ENCODE peak calls at places on chromosomes 6 and 20, in nine cellular contexts. R is BE2C, P is MCF 10A, L is psoas muscle, F is OCI-LY7, M is foreskin fibroblast, B is progenitor cell of endocrine pancreas, I is GM10248, C is AG04449. X is an unnamed sample.

GRCh38 chr6:152630832-152631231 is 6.3 kb downstream of the SYNE1 start:
- DNase-seq in R (no peak), P (no peak), L (no peak), F (no peak), M (no peak), B (no peak), I (no peak), C (no peak), X (no peak)

GRCh38 chr20:63740070-63740500 is 509 bp downstream of the SLC2A4RG start:
- DNase-seq in R (peak), P (no peak), L (peak), F (peak), M (peak), B (no peak), I (peak), C (no peak), X (peak)

GRCh38 chr6:142544199-142544838 is 242.5 kb downstream of the ADGRG6 start:
- DNase-seq in R (no peak), P (no peak), L (no peak), F (no peak), M (no peak), B (no peak), I (no peak), C (no peak), X (no peak)

GRCh38 chr6:93779086-93779858 is 359.9 kb upstream of the EPHA7 start:
- DNase-seq in R (no peak), P (no peak), L (no peak), F (no peak), M (peak), B (no peak), I (no peak), C (no peak), X (no peak)

GRCh38 chr6:130754786-130755367 is 72.3 kb upstream of the SMLR1 start:
- DNase-seq in R (no peak), P (no peak), L (no peak), F (no peak), M (no peak), B (no peak), I (no peak), C (no peak), X (no peak)

GRCh38 chr20:63090052-63090451 is 83.3 kb upstream of the BHLHE23 start:
- DNase-seq in R (peak), P (no peak), L (no peak), F (no peak), M (no peak), B (no peak), I (no peak), C (no peak), X (peak)

GRCh38 chr6:41871677-41872076 is 23.5 kb downstream of the USP49 start:
- DNase-seq in R (no peak), P (no peak), L (no peak), F (no peak), M (no peak), B (no peak), I (no peak), C (no peak), X (no peak)

GRCh38 chr20:49230575-49231211 is 11.5 kb downstream of the DDX27 start:
- DNase-seq in R (no peak), P (no peak), L (no peak), F (no peak), M (peak), B (no peak), I (no peak), C (no peak), X (peak)

GRCh38 chr6:163570579-163571231 is 156.2 kb downstream of the QKI start:
- DNase-seq in R (no peak), P (no peak), L (no peak), F (no peak), M (no peak), B (no peak), I (no peak), C (no peak), X (no peak)

GRCh38 chr6:86913795-86914194 is 23.5 kb upstream of the HTR1E start:
- DNase-seq in R (no peak), P (peak), L (no peak), F (no peak), M (no peak), B (no peak), I (no peak), C (no peak), X (no peak)

GRCh38 chr6:109606362-109606761 is 84.6 kb downstream of the AK9 start:
- DNase-seq in R (no peak), P (no peak), L (no peak), F (no peak), M (no peak), B (no peak), I (no peak), C (no peak), X (no peak)

GRCh38 chr6:4242593-4242992 is 107.2 kb upstream of the ECI2 start:
- DNase-seq in R (no peak), P (no peak), L (no peak), F (no peak), M (no peak), B (no peak), I (no peak), C (no peak), X (no peak)

GRCh38 chr20:8131598-8132014 is 460 bp upstream of the PLCB1 start:
- DNase-seq in R (no peak), P (no peak), L (no peak), F (no peak), M (peak), B (no peak), I (no peak), C (no peak), X (no peak)

GRCh38 chr6:91094806-91095475 is 508.1 kb upstream of the MAP3K7 start:
- DNase-seq in R (no peak), P (no peak), L (no peak), F (no peak), M (no peak), B (no peak), I (no peak), C (no peak), X (no peak)

GRCh38 chr20:50690562-50690978 is 772 bp downstream of the RIPOR3 start:
- DNase-seq in R (peak), P (no peak), L (no peak), F (no peak), M (no peak), B (no peak), I (no peak), C (no peak), X (no peak)

GRCh38 chr6:129699661-129700060 is 10.3 kb downstream of the ARHGAP18 start:
- DNase-seq in R (no peak), P (no peak), L (no peak), F (no peak), M (no peak), B (no peak), I (no peak), C (no peak), X (no peak)

GRCh38 chr6:85640806-85641205 is 1.9 kb downstream of the SYNCRIP start:
- DNase-seq in R (no peak), P (no peak), L (no peak), F (no peak), M (peak), B (no peak), I (no peak), C (no peak), X (no peak)

GRCh38 chr6:112691289-112691688 is 344.2 kb downstream of the RFPL4B start:
- DNase-seq in R (peak), P (peak), L (no peak), F (no peak), M (peak), B (no peak), I (no peak), C (peak), X (no peak)

GRCh38 chr6:113881473-113881980 is 24.4 kb downstream of the MARCKS start:
- DNase-seq in R (no peak), P (no peak), L (no peak), F (no peak), M (no peak), B (no peak), I (no peak), C (no peak), X (no peak)

GRCh38 chr6:168035661-168036616 is 38.5 kb downstream of the KIF25 start:
- DNase-seq in R (no peak), P (peak), L (no peak), F (no peak), M (no peak), B (no peak), I (no peak), C (no peak), X (no peak)

GRCh38 chr20:47318027-47318595 is 38.4 kb downstream of the ZMYND8 start:
- DNase-seq in R (no peak), P (peak), L (peak), F (no peak), M (peak), B (no peak), I (no peak), C (no peak), X (no peak)

GRCh38 chr20:23049933-23050838 is 714 bp upstream of the THBD start:
- DNase-seq in R (no peak), P (peak), L (peak), F (no peak), M (peak), B (peak), I (no peak), C (no peak), X (peak)

GRCh38 chr6:35774116-35774794 is 2.1 kb upstream of the CLPSL2 start:
- DNase-seq in R (no peak), P (no peak), L (no peak), F (no peak), M (no peak), B (no peak), I (no peak), C (no peak), X (no peak)

GRCh38 chr20:39990692-39991091 is 698.3 kb downstream of the MAFB start:
- DNase-seq in R (no peak), P (no peak), L (no peak), F (no peak), M (no peak), B (no peak), I (no peak), C (no peak), X (no peak)

GRCh38 chr20:17611540-17612286 is 41.8 kb downstream of the DSTN start:
- DNase-seq in R (no peak), P (peak), L (peak), F (peak), M (peak), B (no peak), I (peak), C (no peak), X (peak)
- TF ChIP-seq CTCF in R (peak), P (no peak), L (peak), F (peak), M (peak), B (peak), I (no peak), C (no peak), X (peak)

GRCh38 chr20:34955232-34956040 is at the start of the genes GSS and MYH7B:
- DNase-seq in R (peak), P (peak), L (peak), F (peak), M (peak), B (peak), I (peak), C (peak), X (peak)

GRCh38 chr20:34954905-34955231 is 738 bp downstream of the GSS start:
- DNase-seq in R (peak), P (peak), L (peak), F (no peak), M (peak), B (no peak), I (no peak), C (no peak), X (no peak)

GRCh38 chr20:34953960-34954359 is 1.6 kb downstream of the GSS start:
- DNase-seq in R (no peak), P (no peak), L (no peak), F (no peak), M (no peak), B (no peak), I (no peak), C (no peak), X (no peak)

GRCh38 chr20:34956751-34957472 is 1.2 kb downstream of the MYH7B start:
- DNase-seq in R (no peak), P (no peak), L (no peak), F (no peak), M (no peak), B (no peak), I (no peak), C (no peak), X (no peak)

GRCh38 chr20:34956041-34956458 is 382 bp downstream of the MYH7B start:
- DNase-seq in R (no peak), P (no peak), L (no peak), F (no peak), M (no peak), B (no peak), I (no peak), C (no peak), X (no peak)
- TF ChIP-seq CTCF in R (no peak), P (no peak), L (no peak), F (peak), M (no peak), B (peak), I (no peak), C (no peak), X (no peak)

GRCh38 chr6:169420912-169421543 is 167.4 kb upstream of the THBS2 start:
- DNase-seq in R (peak), P (peak), L (no peak), F (peak), M (peak), B (peak), I (no peak), C (no peak), X (peak)
- TF ChIP-seq CTCF in R (peak), P (no peak), L (peak), F (peak), M (peak), B (peak), I (peak), C (peak), X (peak)

GRCh38 chr6:30687659-30688431 is 1.4 kb upstream of the PPP1R18 start:
- DNase-seq in R (no peak), P (peak), L (peak), F (peak), M (peak), B (no peak), I (no peak), C (no peak), X (no peak)
- TF ChIP-seq CTCF in R (no peak), P (no peak), L (no peak), F (no peak), M (peak), B (no peak), I (peak), C (peak), X (no peak)

GRCh38 chr6:30206152-30206551 is 7.1 kb downstream of the TRIM26 start:
- DNase-seq in R (no peak), P (no peak), L (no peak), F (no peak), M (peak), B (no peak), I (no peak), C (no peak), X (no peak)
- TF ChIP-seq CTCF in R (no peak), P (no peak), L (no peak), F (no peak), M (no peak), B (no peak), I (no peak), C (no peak), X (no peak)